ENCODE peak calls at places on chromosomes 12 and 14, in four cellular contexts. Z is heart left ventricle, S is H9, V is left lung. E is an unnamed sample. For H3K27me3, the result is how much of the 10 kb centered on the place peaks cover.

GRCh38 chr12:89309815-89310214 is 42.5 kb downstream of the DUSP6 start:
- DNase-seq in V (no peak), Z (no peak), S (no peak), E (no peak)

GRCh38 chr12:76628745-76629144 is 69.2 kb upstream of the OSBPL8 start:
- DNase-seq in Z (no peak), S (no peak), V (no peak), E (no peak)

GRCh38 chr12:121279507-121279915 is 17.0 kb downstream of the CAMKK2 start:
- DNase-seq in V (no peak), Z (peak), S (no peak), E (peak)

GRCh38 chr12:68119724-68120211 is 39.8 kb downstream of the IFNG start:
- DNase-seq in S (no peak), Z (no peak), V (no peak), E (no peak)

GRCh38 chr12:92034858-92035401 is 110.7 kb downstream of the BTG1 start:
- DNase-seq in Z (peak), S (no peak), V (peak), E (peak)

GRCh38 chr12:89117448-89118034 is 234.8 kb downstream of the DUSP6 start:
- DNase-seq in S (no peak), V (peak), Z (no peak), E (peak)

GRCh38 chr12:10354502-10354901 is 35.3 kb downstream of the KLRK1 start:
- DNase-seq in V (peak), S (peak), Z (no peak), E (peak)

GRCh38 chr14:90397401-90398314 is 829 bp downstream of the CALM1 start:
- DNase-seq in V (peak), S (peak), Z (peak), E (peak)

GRCh38 chr12:56151672-56152131 is 685 bp upstream of the MYL6B start:
- DNase-seq in V (peak), S (peak), Z (no peak), E (peak)

GRCh38 chr12:94832780-94833760 is 170.4 kb downstream of the NDUFA12 start:
- DNase-seq in S (peak), Z (no peak), V (no peak), E (no peak)

GRCh38 chr14:100577986-100578431 is 9.2 kb downstream of the BEGAIN start:
- DNase-seq in V (no peak), Z (no peak), S (no peak), E (peak)

GRCh38 chr14:71856199-71856919 is 75.9 kb upstream of the RGS6 start:
- DNase-seq in Z (no peak), S (no peak), V (no peak), E (no peak)

GRCh38 chr14:64112859-64113258 is 181.3 kb downstream of the ESR2 start:
- DNase-seq in V (no peak), Z (no peak), S (no peak), E (peak)

GRCh38 chr12:79367016-79367575 is 323.7 kb downstream of the PAWR start:
- DNase-seq in S (no peak), V (no peak), Z (no peak), E (no peak)

GRCh38 chr14:77000340-77001235 is 27.9 kb downstream of the IRF2BPL start:
- DNase-seq in Z (peak), S (no peak), V (no peak), E (no peak)

GRCh38 chr12:93137656-93138612 is 208.8 kb upstream of the EEA1 start:
- DNase-seq in V (no peak), Z (no peak), S (no peak), E (no peak)

GRCh38 chr14:21264025-21264801 is 5.0 kb downstream of the HNRNPC start:
- DNase-seq in S (no peak), V (no peak), Z (no peak), E (no peak)

GRCh38 chr14:38108681-38109080 is 99.0 kb upstream of the SSTR1 start:
- DNase-seq in S (no peak), V (no peak), Z (no peak), E (no peak)

GRCh38 chr14:71399057-71399487 is 491.8 kb downstream of the PCNX1 start:
- DNase-seq in Z (no peak), S (no peak), V (no peak), E (peak)

GRCh38 chr14:94665121-94665520 is 52.9 kb downstream of the SERPINA3 start:
- DNase-seq in V (no peak), S (no peak), Z (no peak), E (no peak)

GRCh38 chr12:80670214-80670613 is 37.2 kb upstream of the MYF6 start:
- DNase-seq in V (no peak), Z (no peak), S (no peak), E (no peak)

DNA sequence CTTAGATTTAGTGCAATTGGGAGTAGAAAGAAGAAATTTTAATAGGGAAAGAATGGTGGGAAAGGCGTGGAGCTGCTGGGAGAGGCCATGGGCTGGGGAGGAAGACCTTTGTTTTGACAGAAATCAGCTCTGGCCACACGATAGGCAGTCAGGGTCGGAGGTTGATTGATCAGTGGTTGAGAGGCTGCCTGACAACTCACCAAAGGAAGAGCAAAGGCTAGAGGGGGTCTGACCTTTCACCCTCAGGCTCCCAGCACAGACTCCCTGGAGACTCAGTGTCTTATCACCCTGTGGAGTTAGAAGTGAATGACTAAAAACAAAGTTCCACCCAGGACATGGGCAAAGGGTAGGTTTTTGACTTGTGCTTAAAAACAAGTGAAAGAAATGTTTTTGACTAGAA is 18.0 kb upstream of the NKX2-8 start:
- DNase-seq in S (no peak), V (no peak), Z (no peak), E (no peak)
- H3K27me3 ChIP-seq in S (under half), V (under half), Z (under half), E (under half)

DNA sequence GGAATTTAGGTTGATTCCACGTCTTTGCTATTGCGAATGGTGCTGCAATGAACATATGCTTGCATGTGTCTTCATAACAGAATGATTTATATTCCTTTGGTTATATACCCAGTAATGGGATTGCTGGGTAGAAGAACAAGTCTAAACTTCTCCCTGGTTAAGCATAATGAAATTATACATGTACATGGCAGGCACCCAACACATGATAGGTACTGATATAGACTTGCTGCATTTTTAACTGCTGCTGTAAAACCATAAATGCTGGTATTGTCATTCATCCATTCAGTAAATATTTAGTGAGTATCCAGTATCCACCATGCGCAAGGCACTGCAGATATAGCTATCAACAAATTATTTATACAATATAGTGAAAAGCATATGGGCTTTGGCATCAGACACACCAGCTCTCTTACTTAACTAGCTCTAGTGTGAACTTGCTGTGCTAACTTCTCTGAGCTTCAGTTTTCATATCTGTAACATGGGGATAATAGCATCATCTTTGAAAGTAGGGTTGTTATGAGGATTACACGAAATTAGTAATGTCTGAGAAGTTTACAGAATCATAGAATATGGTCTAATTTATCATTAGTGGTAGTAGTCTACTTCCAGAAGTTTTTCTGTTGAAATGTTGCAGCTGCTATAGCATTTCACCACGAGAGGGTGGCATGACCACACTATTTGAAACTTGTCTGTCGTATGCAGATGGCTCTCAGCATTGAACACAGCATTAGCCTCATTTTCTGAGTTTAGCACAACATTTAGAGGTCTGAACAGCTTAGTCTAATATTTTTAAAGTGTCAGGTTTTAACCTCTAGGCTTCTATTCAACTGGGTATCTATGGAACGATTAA is 32.0 kb upstream of the SEL1L start:
- DNase-seq in S (no peak), Z (no peak), V (no peak), E (peak)
- TF ChIP-seq CTCF in S (peak), Z (peak), V (no peak), E (peak)

DNA sequence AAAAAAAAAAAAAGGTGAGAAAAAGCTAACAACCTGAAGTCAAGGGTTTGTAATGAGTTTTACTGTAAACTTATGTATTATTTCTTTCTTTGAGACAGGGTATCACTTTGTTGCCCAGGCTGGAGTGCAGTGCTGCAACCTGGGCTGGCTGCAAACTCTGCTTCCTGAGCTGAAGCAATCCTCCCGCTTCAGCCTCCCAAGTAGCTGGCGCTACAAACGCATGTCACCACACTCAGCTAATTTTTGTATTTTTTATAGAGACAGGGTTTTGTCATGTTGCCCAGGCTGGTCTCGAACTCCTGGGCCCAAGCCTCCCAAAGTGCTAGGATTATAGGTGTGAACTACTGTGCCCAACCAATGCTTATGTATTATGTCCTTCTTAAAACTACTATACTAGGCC is 9.2 kb downstream of the ATF7 start:
- DNase-seq in Z (no peak), V (no peak), S (no peak), E (no peak)
- H3K27ac ChIP-seq in Z (no peak), V (peak), S (no peak), E (no peak)

GRCh38 chr14:104364830-104365229 is 214.7 kb upstream of the C14orf180 start:
- DNase-seq in S (no peak), V (no peak), Z (no peak), E (no peak)
- H3K27me3 ChIP-seq in S (under half), V (under half), Z (under half), E (under half)

DNA sequence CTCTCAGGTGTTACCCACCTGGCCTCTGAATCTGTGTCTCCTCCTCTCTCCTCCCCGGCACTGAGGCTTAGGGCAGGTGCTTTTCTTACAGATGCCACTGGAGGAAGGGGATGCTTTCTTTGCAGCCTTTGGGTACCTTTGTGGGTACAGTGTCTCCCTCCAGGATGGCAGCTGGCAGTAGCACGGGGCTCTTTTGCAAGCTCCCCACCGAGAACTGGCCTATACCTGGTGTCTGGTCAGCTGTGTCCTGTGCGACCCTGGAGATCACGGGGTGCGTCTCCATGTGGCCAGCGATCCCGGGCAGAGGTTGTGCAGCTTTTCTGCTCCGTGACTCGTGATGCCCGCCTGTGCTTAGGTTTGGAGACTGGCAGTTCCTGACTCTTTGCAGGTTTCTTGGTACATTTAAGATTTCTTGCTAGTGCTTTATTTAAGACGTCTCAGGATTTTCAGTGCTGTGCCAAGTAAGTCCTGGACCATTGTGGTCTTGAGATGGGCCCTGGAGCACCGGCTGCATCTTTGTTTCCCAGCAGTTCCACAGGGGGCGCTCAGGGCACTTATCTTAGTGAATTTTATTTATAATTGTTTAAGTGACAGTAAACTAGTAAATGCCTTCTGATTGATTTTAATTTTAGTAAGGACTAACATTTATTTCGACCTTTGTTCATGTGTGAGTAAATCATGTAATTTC is 68.9 kb downstream of the DDX51 start:
- DNase-seq in Z (no peak), S (no peak), V (no peak), E (no peak)
- TF ChIP-seq CTCF in Z (no peak), S (peak), V (no peak), E (no peak)

GRCh38 chr12:108313609-108314331 is 25.3 kb downstream of the CMKLR1 start:
- DNase-seq in Z (peak), S (no peak), V (peak), E (no peak)

GRCh38 chr12:108313236-108313608 is 25.9 kb downstream of the CMKLR1 start:
- DNase-seq in S (no peak), Z (no peak), V (no peak), E (no peak)

GRCh38 chr12:108311605-108312004 is 27.5 kb downstream of the CMKLR1 start:
- DNase-seq in Z (no peak), V (no peak), S (no peak), E (no peak)

GRCh38 chr12:108312073-108312884 is 26.8 kb downstream of the CMKLR1 start:
- DNase-seq in Z (no peak), V (no peak), S (no peak), E (no peak)

DNA sequence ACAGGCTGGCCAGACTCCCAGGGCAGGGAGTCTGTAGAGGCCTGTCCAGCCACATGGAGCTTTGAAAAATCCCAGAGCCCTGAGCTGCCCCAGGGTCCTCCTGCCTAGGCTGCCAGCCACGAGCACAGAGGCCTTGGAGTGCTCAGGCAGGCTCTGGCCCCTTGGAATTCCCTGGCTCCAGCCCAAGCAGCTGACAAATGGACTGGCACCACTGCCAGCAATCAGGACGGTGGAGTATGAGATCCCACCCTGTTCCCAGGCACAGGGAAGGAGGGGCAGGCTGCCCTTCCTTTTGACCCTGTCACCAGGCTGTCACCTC is 26.3 kb downstream of the CMKLR1 start:
- DNase-seq in V (peak), S (no peak), Z (peak), E (peak)
- H3K27ac ChIP-seq in V (peak), S (no peak), Z (peak), E (peak)

DNA sequence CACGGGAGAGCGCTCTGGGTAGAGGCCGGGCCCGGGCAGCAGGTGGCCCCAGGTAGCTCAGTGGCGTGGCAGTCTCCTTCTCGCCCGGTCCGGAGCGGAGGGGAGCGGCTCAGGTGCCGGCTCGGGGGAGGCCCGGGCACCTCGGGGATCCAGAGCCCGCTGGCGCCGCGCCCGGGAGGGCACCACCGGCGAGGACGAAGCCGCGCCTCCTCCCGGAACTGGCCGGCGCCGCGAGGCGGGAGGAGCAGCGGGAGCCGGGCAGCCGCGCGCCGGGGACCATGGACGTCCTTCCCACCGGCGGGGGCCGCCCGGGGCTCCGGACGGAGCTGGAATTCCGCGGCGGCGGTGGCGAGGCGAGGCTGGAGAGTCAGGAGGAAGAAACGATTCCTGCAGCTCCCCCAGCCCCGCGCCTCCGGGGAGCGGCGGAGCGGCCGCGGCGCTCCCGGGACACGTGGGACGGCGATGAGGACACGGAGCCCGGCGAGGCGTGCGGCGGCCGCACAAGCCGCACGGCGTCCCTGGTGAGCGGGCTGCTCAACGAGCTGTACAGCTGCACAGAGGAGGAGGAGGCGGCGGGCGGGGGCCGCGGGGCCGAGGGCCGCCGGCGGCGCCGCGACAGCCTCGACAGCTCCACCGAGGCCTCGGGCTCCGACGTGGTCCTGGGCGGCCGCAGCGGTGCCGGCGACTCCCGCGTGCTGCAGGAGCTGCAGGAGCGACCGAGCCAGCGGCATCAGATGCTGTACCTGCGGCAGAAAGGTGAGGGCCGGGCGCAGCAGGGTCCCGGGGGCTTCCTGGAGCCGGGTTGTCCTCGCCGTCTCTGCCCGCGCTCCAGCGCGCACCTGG is 21.5 kb upstream of the GNS start:
- DNase-seq in Z (peak), S (peak), V (peak), E (peak)
- H3K27me3 ChIP-seq in Z (under half), S (under half), V (under half), E (under half)

DNA sequence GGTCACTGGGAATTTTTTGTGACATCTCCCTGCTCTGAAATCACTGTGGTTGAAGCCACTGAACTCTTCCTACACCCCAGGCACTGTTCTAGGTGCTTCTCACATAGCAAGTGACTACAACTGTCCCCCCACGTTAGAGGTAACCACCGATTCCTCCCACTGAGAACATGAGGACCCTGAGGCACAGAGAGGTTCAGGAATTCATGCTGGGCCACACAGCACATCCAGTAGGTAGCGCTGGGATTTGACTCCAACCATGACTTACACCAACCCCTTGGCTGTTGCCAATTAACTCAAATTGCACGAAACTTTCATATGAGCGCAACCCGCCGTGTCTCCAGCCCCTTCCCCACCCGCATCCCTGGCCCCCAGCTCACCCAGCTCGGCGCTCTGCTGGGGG is 105.2 kb downstream of the RFLNA start:
- DNase-seq in S (no peak), V (no peak), Z (no peak), E (no peak)
- TF ChIP-seq CTCF in S (no peak), V (no peak), Z (no peak), E (no peak)

GRCh38 chr12:124764451-124764850 is 99.2 kb downstream of the SCARB1 start:
- DNase-seq in S (no peak), V (no peak), Z (no peak), E (peak)
- H3K27ac ChIP-seq in S (no peak), V (peak), Z (no peak), E (no peak)

DNA sequence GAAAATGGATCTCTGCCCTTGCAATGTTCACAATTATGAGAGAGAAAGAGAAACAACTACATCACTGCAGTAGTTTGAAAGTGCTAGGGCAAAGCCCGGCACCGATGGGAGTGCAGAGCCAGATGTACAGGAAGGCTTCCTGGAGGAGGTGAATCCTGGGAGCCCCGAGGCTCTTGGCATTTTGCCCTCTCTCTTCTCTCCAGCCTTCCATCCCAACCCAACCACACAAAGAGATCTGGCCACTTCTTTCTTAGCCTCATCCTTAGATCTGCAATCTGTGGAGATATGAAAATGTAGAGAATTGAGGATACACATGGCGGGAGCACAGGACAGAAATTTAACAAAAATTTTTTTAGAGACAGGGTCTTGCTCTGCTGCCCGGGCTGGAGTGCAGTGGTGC is 3.3 kb upstream of the PAPLN start:
- DNase-seq in S (no peak), Z (no peak), V (no peak), E (no peak)
- H3K27me3 ChIP-seq in S (under half), Z (under half), V (under half), E (under half)

E was measured in body of pancreas.